ENCODE peak calls at places on chromosomes 6 and 20, in six cellular contexts. E is adrenal gland; G is NCI-H1105; H is GM12864; Z is stimulated activated CD8-positive, alpha-beta memory T cell treated with anti-CD3 and anti-CD28 coated beads, Interleukin-12 subunit alpha, Interleukin-12 subunit beta, amount 100 ng/mL, for 1 hour; O is anterior cingulate cortex. P is an unnamed sample.

GRCh38 chr6:40312213-40313015 is 274.8 kb downstream of the LRFN2 start:
- DNase-seq in Z (no peak), G (no peak), H (no peak), E (peak; percentile 17), O (peak; percentile 8), P (no peak)

GRCh38 chr20:20034486-20034885 is 17.3 kb downstream of the NAA20 start:
- DNase-seq in E (no peak), Z (no peak), G (no peak), H (no peak), O (no peak), P (no peak)

GRCh38 chr20:38294334-38294592 is 9.7 kb upstream of the BPI start:
- DNase-seq in G (no peak), Z (no peak), H (no peak), O (no peak), E (no peak), P (no peak)

GRCh38 chr6:8131265-8131897 is 29.0 kb upstream of the EEF1E1 start:
- DNase-seq in O (peak; percentile 13), G (peak; percentile 59), E (peak; percentile 34), Z (no peak), H (peak; percentile 8), P (peak; percentile 77)

GRCh38 chr6:154277578-154278128 is 79.0 kb downstream of the IPCEF1 start:
- DNase-seq in O (no peak), H (no peak), Z (no peak), G (no peak), E (no peak), P (no peak)

GRCh38 chr6:1422290-1422689 is 32.9 kb downstream of the FOXF2 start:
- DNase-seq in H (no peak), O (no peak), Z (no peak), G (no peak), E (no peak), P (no peak)

GRCh38 chr20:43658068-43658722 is 8.7 kb upstream of the MYBL2 start:
- DNase-seq in O (no peak), G (no peak), H (no peak), Z (no peak), E (peak; percentile 42), P (no peak)

GRCh38 chr6:30678964-30679726 is 6.3 kb upstream of the DHX16 start:
- DNase-seq in G (peak; percentile 47), H (no peak), E (peak; percentile 87), Z (peak; percentile 87), O (peak; percentile 49), P (peak; percentile 82)

GRCh38 chr20:3473324-3473723 is 2.5 kb downstream of the ATRN start:
- DNase-seq in H (no peak), G (no peak), O (no peak), Z (no peak), E (no peak), P (no peak)

GRCh38 chr6:33279971-33280511 is 3.1 kb downstream of the B3GALT4 start:
- DNase-seq in E (no peak), O (no peak), G (peak; percentile 26), H (no peak), Z (no peak), P (peak; percentile 48)

GRCh38 chr6:112040933-112041332 is 13.0 kb upstream of the CCN6 start:
- DNase-seq in E (no peak), O (no peak), H (no peak), Z (no peak), G (no peak), P (peak; percentile 89)

GRCh38 chr6:167906899-167907298 is 80.2 kb downstream of the AFDN start:
- DNase-seq in O (peak; percentile 53), E (peak; percentile 44), H (no peak), Z (no peak), G (no peak), P (no peak)

GRCh38 chr6:157442296-157442695 is 61.3 kb downstream of the ZDHHC14 start:
- DNase-seq in O (no peak), E (no peak), Z (no peak), H (no peak), G (no peak), P (no peak)

GRCh38 chr6:136989591-136990578 is 54.9 kb downstream of the IL20RA start:
- DNase-seq in Z (no peak), O (no peak), E (no peak), H (no peak), G (no peak), P (no peak)

GRCh38 chr6:5866547-5867051 is 140.1 kb downstream of the NRN1 start:
- DNase-seq in G (peak; percentile 21), H (no peak), Z (no peak), E (no peak), O (no peak), P (peak; percentile 47)

GRCh38 chr6:84027340-84028183 is 6.0 kb upstream of the MRAP2 start:
- DNase-seq in E (peak; percentile 21), G (peak; percentile 84), H (no peak), Z (no peak), O (no peak), P (peak; percentile 79)

GRCh38 chr6:39231386-39231785 is 2.1 kb upstream of the KCNK5 start:
- DNase-seq in O (no peak), G (no peak), H (no peak), E (no peak), Z (no peak), P (no peak)

GRCh38 chr6:26113570-26113969 is 26.3 kb downstream of the HFE start:
- DNase-seq in G (no peak), Z (no peak), E (no peak), H (no peak), O (no peak), P (no peak)

GRCh38 chr20:49288784-49289696 is 11.2 kb upstream of the ZNFX1 start:
- DNase-seq in O (no peak), Z (no peak), G (no peak), E (no peak), H (no peak), P (no peak)

GRCh38 chr20:5033566-5033965 is 32.3 kb upstream of the SLC23A2 start:
- DNase-seq in H (no peak), G (no peak), E (no peak), Z (no peak), O (no peak), P (no peak)

GRCh38 chr6:168134399-168135201 is 55.6 kb upstream of the FRMD1 start:
- DNase-seq in O (no peak), H (no peak), E (no peak), G (no peak), Z (no peak), P (no peak)

GRCh38 chr6:130965657-130966056 is 97.4 kb downstream of the EPB41L2 start:
- DNase-seq in O (no peak), Z (no peak), G (no peak), H (no peak), E (no peak), P (no peak)

GRCh38 chr6:6583836-6584235 is 4.7 kb upstream of the LY86 start:
- DNase-seq in O (no peak), E (no peak), G (no peak), Z (no peak), H (peak; percentile 81), P (no peak)

GRCh38 chr6:134640975-134641429 is 308.9 kb downstream of the ALDH8A1 start:
- DNase-seq in E (peak; percentile 87), G (peak; percentile 31), Z (peak; percentile 61), H (peak; percentile 50), O (peak; percentile 48), P (peak; percentile 74)

GRCh38 chr6:119894801-119895200 is 545.2 kb upstream of the MAN1A1 start:
- DNase-seq in G (no peak), E (no peak), O (no peak), H (no peak), Z (no peak), P (no peak)

GRCh38 chr20:4625687-4626086 is 96.0 kb upstream of the PRND start:
- DNase-seq in H (no peak), E (no peak), Z (no peak), G (no peak), O (no peak), P (no peak)

GRCh38 chr6:15066433-15067337 is 179.2 kb upstream of the JARID2 start:
- DNase-seq in E (peak; percentile 64), G (no peak), O (no peak), H (no peak), Z (no peak), P (peak; percentile 70)

GRCh38 chr6:38436726-38437465 is 202.8 kb downstream of the BTBD9 start:
- DNase-seq in Z (no peak), E (no peak), H (no peak), G (no peak), O (no peak), P (peak; percentile 17)

GRCh38 chr6:1387632-1388031 is 1.7 kb upstream of the FOXF2 start:
- DNase-seq in H (no peak), E (no peak), Z (no peak), G (no peak), O (no peak), P (no peak)

GRCh38 chr6:83221886-83222479 is 28.8 kb downstream of the RWDD2A start:
- DNase-seq in O (no peak), Z (no peak), G (peak; percentile 43), E (no peak), H (peak; percentile 16), P (peak; percentile 42)

GRCh38 chr20:9059931-9060330 is 9.0 kb upstream of the PLCB4 start:
- DNase-seq in O (no peak), Z (no peak), E (no peak), H (no peak), G (no peak), P (no peak)

GRCh38 chr6:7532232-7532631 is 9.2 kb upstream of the DSP start:
- DNase-seq in E (no peak), O (no peak), H (no peak), G (peak; percentile 50), Z (no peak), P (no peak)

GRCh38 chr6:40733290-40733689 is 146.1 kb upstream of the LRFN2 start:
- DNase-seq in G (no peak), Z (no peak), H (no peak), O (no peak), E (no peak), P (no peak)

GRCh38 chr6:128554302-128554701 is 33.9 kb upstream of the PTPRK start:
- DNase-seq in E (no peak), H (no peak), G (no peak), O (no peak), Z (no peak), P (no peak)